ENCODE peak calls at places on chromosomes 12 and 14, in nine cellular contexts. One of them, this sample, is unnamed.

GRCh38 chr12:132621657-132622435 is 3.3 kb downstream of the P2RX2 start:
- DNase-seq in Panc1: no peak
- DNase-seq in HL-60: no peak
- DNase-seq in GM23338: no peak
- DNase-seq in stomach: no peak
- DNase-seq in H1: no peak
- DNase-seq in spleen: no peak
- DNase-seq in HepG2: no peak
- DNase-seq in upper lobe of left lung: peak
- DNase-seq in this sample: no peak

GRCh38 chr14:30657606-30658163 is 35.6 kb downstream of the SCFD1 start:
- DNase-seq in Panc1: no peak
- DNase-seq in HL-60: no peak
- DNase-seq in GM23338: peak
- DNase-seq in stomach: no peak
- DNase-seq in H1: no peak
- DNase-seq in spleen: no peak
- DNase-seq in HepG2: peak
- DNase-seq in upper lobe of left lung: no peak
- DNase-seq in this sample: no peak

GRCh38 chr12:2198088-2198501 is 145.3 kb downstream of the CACNA1C start:
- DNase-seq in Panc1: no peak
- DNase-seq in HL-60: no peak
- DNase-seq in GM23338: peak
- DNase-seq in stomach: no peak
- DNase-seq in H1: peak
- DNase-seq in spleen: no peak
- DNase-seq in HepG2: no peak
- DNase-seq in upper lobe of left lung: no peak
- DNase-seq in this sample: no peak

GRCh38 chr12:122148657-122149056 is 25.4 kb downstream of the IL31 start:
- DNase-seq in Panc1: no peak
- DNase-seq in HL-60: no peak
- DNase-seq in GM23338: no peak
- DNase-seq in stomach: no peak
- DNase-seq in H1: no peak
- DNase-seq in spleen: no peak
- DNase-seq in HepG2: no peak
- DNase-seq in upper lobe of left lung: no peak
- DNase-seq in this sample: no peak

GRCh38 chr12:4996714-4997113 is 47.0 kb upstream of the KCNA5 start:
- DNase-seq in Panc1: no peak
- DNase-seq in HL-60: no peak
- DNase-seq in GM23338: no peak
- DNase-seq in stomach: no peak
- DNase-seq in H1: no peak
- DNase-seq in spleen: no peak
- DNase-seq in HepG2: no peak
- DNase-seq in upper lobe of left lung: no peak
- DNase-seq in this sample: no peak

GRCh38 chr14:22994762-22995275 is 12.5 kb upstream of the AJUBA start:
- DNase-seq in Panc1: no peak
- DNase-seq in HL-60: peak
- DNase-seq in GM23338: peak
- DNase-seq in stomach: no peak
- DNase-seq in H1: no peak
- DNase-seq in spleen: no peak
- DNase-seq in HepG2: peak
- DNase-seq in upper lobe of left lung: no peak
- DNase-seq in this sample: no peak

GRCh38 chr14:74571901-74572828 is 39.9 kb downstream of the LTBP2 start:
- DNase-seq in Panc1: peak
- DNase-seq in HL-60: no peak
- DNase-seq in GM23338: no peak
- DNase-seq in stomach: no peak
- DNase-seq in H1: no peak
- DNase-seq in spleen: peak
- DNase-seq in HepG2: peak
- DNase-seq in upper lobe of left lung: no peak
- DNase-seq in this sample: no peak

GRCh38 chr14:69432364-69432763 is 33.9 kb downstream of the SLC39A9 start:
- DNase-seq in Panc1: no peak
- DNase-seq in HL-60: no peak
- DNase-seq in GM23338: no peak
- DNase-seq in stomach: no peak
- DNase-seq in H1: no peak
- DNase-seq in spleen: no peak
- DNase-seq in HepG2: no peak
- DNase-seq in upper lobe of left lung: no peak
- DNase-seq in this sample: no peak

GRCh38 chr14:90536511-90537191 is 139.8 kb downstream of the CALM1 start:
- DNase-seq in Panc1: no peak
- DNase-seq in HL-60: no peak
- DNase-seq in GM23338: no peak
- DNase-seq in stomach: no peak
- DNase-seq in H1: no peak
- DNase-seq in spleen: no peak
- DNase-seq in HepG2: no peak
- DNase-seq in upper lobe of left lung: no peak
- DNase-seq in this sample: no peak

GRCh38 chr12:33710548-33710947 is 270.9 kb upstream of the SYT10 start:
- DNase-seq in Panc1: no peak
- DNase-seq in HL-60: no peak
- DNase-seq in GM23338: no peak
- DNase-seq in stomach: no peak
- DNase-seq in H1: no peak
- DNase-seq in spleen: no peak
- DNase-seq in HepG2: no peak
- DNase-seq in upper lobe of left lung: no peak
- DNase-seq in this sample: no peak

GRCh38 chr12:75706786-75707605 is 195.6 kb upstream of the KRR1 start:
- DNase-seq in Panc1: no peak
- DNase-seq in HL-60: no peak
- DNase-seq in GM23338: no peak
- DNase-seq in stomach: no peak
- DNase-seq in H1: no peak
- DNase-seq in spleen: no peak
- DNase-seq in HepG2: no peak
- DNase-seq in upper lobe of left lung: no peak
- DNase-seq in this sample: no peak

GRCh38 chr12:127396720-127397119 is 870.2 kb upstream of the TMEM132C start:
- DNase-seq in Panc1: no peak
- DNase-seq in HL-60: no peak
- DNase-seq in GM23338: no peak
- DNase-seq in stomach: no peak
- DNase-seq in H1: no peak
- DNase-seq in spleen: no peak
- DNase-seq in HepG2: no peak
- DNase-seq in upper lobe of left lung: no peak
- DNase-seq in this sample: peak

GRCh38 chr14:32121948-32122347 is 44.8 kb downstream of the ARHGAP5 start:
- DNase-seq in Panc1: no peak
- DNase-seq in HL-60: no peak
- DNase-seq in GM23338: no peak
- DNase-seq in stomach: no peak
- DNase-seq in H1: no peak
- DNase-seq in spleen: no peak
- DNase-seq in HepG2: no peak
- DNase-seq in upper lobe of left lung: no peak
- DNase-seq in this sample: no peak

GRCh38 chr12:13250416-13250815 is 53.9 kb downstream of the EMP1 start:
- DNase-seq in Panc1: no peak
- DNase-seq in HL-60: no peak
- DNase-seq in GM23338: no peak
- DNase-seq in stomach: no peak
- DNase-seq in H1: no peak
- DNase-seq in spleen: no peak
- DNase-seq in HepG2: no peak
- DNase-seq in upper lobe of left lung: no peak
- DNase-seq in this sample: no peak

GRCh38 chr14:104537613-104537988 is 42.0 kb upstream of the C14orf180 start:
- DNase-seq in Panc1: no peak
- DNase-seq in HL-60: no peak
- DNase-seq in GM23338: no peak
- DNase-seq in stomach: no peak
- DNase-seq in H1: no peak
- DNase-seq in spleen: no peak
- DNase-seq in HepG2: no peak
- DNase-seq in upper lobe of left lung: no peak
- DNase-seq in this sample: no peak

GRCh38 chr12:78470354-78471195 is 394.0 kb upstream of the SYT1 start:
- DNase-seq in Panc1: peak
- DNase-seq in HL-60: no peak
- DNase-seq in GM23338: peak
- DNase-seq in stomach: no peak
- DNase-seq in H1: no peak
- DNase-seq in spleen: no peak
- DNase-seq in HepG2: peak
- DNase-seq in upper lobe of left lung: no peak
- DNase-seq in this sample: no peak

GRCh38 chr12:120639771-120640721 is at the start of gene CABP1:
- DNase-seq in Panc1: no peak
- DNase-seq in HL-60: no peak
- DNase-seq in GM23338: peak
- DNase-seq in stomach: peak
- DNase-seq in H1: peak
- DNase-seq in spleen: peak
- DNase-seq in HepG2: peak
- DNase-seq in upper lobe of left lung: peak
- DNase-seq in this sample: no peak
- TF ChIP-seq CTCF in Panc1: peak
- TF ChIP-seq CTCF in HL-60: no peak
- TF ChIP-seq CTCF in GM23338: peak
- TF ChIP-seq CTCF in stomach: no peak
- TF ChIP-seq CTCF in H1: peak
- TF ChIP-seq CTCF in spleen: peak
- TF ChIP-seq CTCF in HepG2: peak
- TF ChIP-seq CTCF in upper lobe of left lung: peak
- TF ChIP-seq CTCF in this sample: no peak

GRCh38 chr12:45235087-45236025 is 19.5 kb downstream of the ANO6 start:
- DNase-seq in Panc1: no peak
- DNase-seq in HL-60: peak
- DNase-seq in GM23338: peak
- DNase-seq in stomach: no peak
- DNase-seq in H1: no peak
- DNase-seq in spleen: no peak
- DNase-seq in HepG2: peak
- DNase-seq in upper lobe of left lung: no peak
- DNase-seq in this sample: no peak
- TF ChIP-seq POLR2AphosphoS5 in Panc1: peak
- TF ChIP-seq POLR2AphosphoS5 in HL-60: no peak
- TF ChIP-seq POLR2AphosphoS5 in GM23338: no peak
- TF ChIP-seq POLR2AphosphoS5 in stomach: no peak
- TF ChIP-seq POLR2AphosphoS5 in H1: no peak
- TF ChIP-seq POLR2AphosphoS5 in spleen: no peak
- TF ChIP-seq POLR2AphosphoS5 in HepG2: no peak
- TF ChIP-seq POLR2AphosphoS5 in upper lobe of left lung: no peak
- TF ChIP-seq POLR2AphosphoS5 in this sample: no peak

DNA sequence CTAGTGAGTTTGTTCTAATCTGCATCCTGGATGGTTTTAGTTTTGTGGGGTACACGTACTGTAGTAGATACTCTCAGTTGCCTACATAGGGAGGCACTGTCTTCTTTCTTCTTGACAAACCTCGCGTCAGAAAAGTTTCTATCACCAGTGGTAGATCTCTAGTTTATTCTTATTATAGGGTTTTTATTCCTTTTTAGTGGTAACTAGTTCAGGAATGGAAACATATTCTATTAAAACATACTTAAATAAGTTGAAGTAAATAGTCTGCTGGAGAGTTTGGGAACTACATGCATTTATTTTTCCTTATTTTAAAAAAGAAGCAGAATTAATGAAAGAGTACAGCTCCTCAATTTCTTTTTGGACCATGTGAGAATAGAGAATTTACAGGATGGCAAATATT is 33.6 kb upstream of the OR9K2 start:
- DNase-seq in Panc1: no peak
- DNase-seq in HL-60: no peak
- DNase-seq in GM23338: no peak
- DNase-seq in stomach: no peak
- DNase-seq in H1: no peak
- DNase-seq in spleen: no peak
- DNase-seq in HepG2: no peak
- DNase-seq in upper lobe of left lung: no peak
- DNase-seq in this sample: no peak
- TF ChIP-seq CTCF in Panc1: no peak
- TF ChIP-seq CTCF in HL-60: no peak
- TF ChIP-seq CTCF in GM23338: peak
- TF ChIP-seq CTCF in stomach: no peak
- TF ChIP-seq CTCF in H1: no peak
- TF ChIP-seq CTCF in spleen: no peak
- TF ChIP-seq CTCF in HepG2: no peak
- TF ChIP-seq CTCF in upper lobe of left lung: no peak
- TF ChIP-seq CTCF in this sample: no peak

GRCh38 chr14:35390577-35391387 is 13.8 kb downstream of the NFKBIA start:
- DNase-seq in Panc1: no peak
- DNase-seq in HL-60: no peak
- DNase-seq in GM23338: no peak
- DNase-seq in stomach: no peak
- DNase-seq in H1: no peak
- DNase-seq in spleen: no peak
- DNase-seq in HepG2: no peak
- DNase-seq in upper lobe of left lung: peak
- DNase-seq in this sample: no peak

GRCh38 chr14:35391388-35391710 is 13.2 kb downstream of the NFKBIA start:
- DNase-seq in Panc1: no peak
- DNase-seq in HL-60: no peak
- DNase-seq in GM23338: no peak
- DNase-seq in stomach: no peak
- DNase-seq in H1: no peak
- DNase-seq in spleen: no peak
- DNase-seq in HepG2: no peak
- DNase-seq in upper lobe of left lung: no peak
- DNase-seq in this sample: no peak

GRCh38 chr14:35393826-35394225 is 10.7 kb downstream of the NFKBIA start:
- DNase-seq in Panc1: no peak
- DNase-seq in HL-60: no peak
- DNase-seq in GM23338: no peak
- DNase-seq in stomach: no peak
- DNase-seq in H1: no peak
- DNase-seq in spleen: no peak
- DNase-seq in HepG2: no peak
- DNase-seq in upper lobe of left lung: no peak
- DNase-seq in this sample: no peak

GRCh38 chr14:35395283-35395682 is 9.3 kb downstream of the NFKBIA start:
- DNase-seq in Panc1: no peak
- DNase-seq in HL-60: no peak
- DNase-seq in GM23338: no peak
- DNase-seq in stomach: no peak
- DNase-seq in H1: no peak
- DNase-seq in spleen: peak
- DNase-seq in HepG2: no peak
- DNase-seq in upper lobe of left lung: no peak
- DNase-seq in this sample: no peak

DNA sequence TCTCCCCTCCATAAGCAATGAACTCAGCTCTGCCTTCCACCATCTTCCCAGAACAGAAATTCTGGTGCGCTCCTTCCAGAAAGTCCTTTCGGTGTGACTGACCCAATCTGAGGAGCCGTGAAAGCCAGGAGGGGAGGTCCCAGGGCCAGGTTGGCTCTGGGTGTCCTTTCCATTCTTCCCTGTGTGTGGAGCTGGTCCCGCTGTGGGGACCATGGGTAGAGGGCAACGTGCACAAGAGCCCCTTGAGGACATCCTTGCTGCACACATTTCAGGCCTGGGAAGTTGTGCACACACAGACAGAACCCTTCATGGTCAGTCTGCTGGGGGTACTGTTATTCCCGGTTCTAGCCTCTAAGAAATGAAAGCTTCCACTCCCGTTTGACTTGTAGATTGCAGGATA is 10.2 kb downstream of the NFKBIA start:
- DNase-seq in Panc1: no peak
- DNase-seq in HL-60: no peak
- DNase-seq in GM23338: no peak
- DNase-seq in stomach: no peak
- DNase-seq in H1: no peak
- DNase-seq in spleen: no peak
- DNase-seq in HepG2: peak
- DNase-seq in upper lobe of left lung: no peak
- DNase-seq in this sample: no peak
- TF ChIP-seq POLR2AphosphoS5 in Panc1: no peak
- TF ChIP-seq POLR2AphosphoS5 in HL-60: no peak
- TF ChIP-seq POLR2AphosphoS5 in GM23338: no peak
- TF ChIP-seq POLR2AphosphoS5 in stomach: no peak
- TF ChIP-seq POLR2AphosphoS5 in H1: no peak
- TF ChIP-seq POLR2AphosphoS5 in spleen: no peak
- TF ChIP-seq POLR2AphosphoS5 in HepG2: no peak
- TF ChIP-seq POLR2AphosphoS5 in upper lobe of left lung: no peak
- TF ChIP-seq POLR2AphosphoS5 in this sample: no peak

This sample was measured in vagina.